ENCODE peak calls at places on chromosomes 6 and 20, in four cellular contexts. Q is astrocyte of the hippocampus, N is cardiac fibroblast, U is omental fat pad. M is an unnamed sample.
A peak's percentile ranks its signal among the peaks of the same experiment; 100 is the strongest.

GRCh38 chr6:3841711-3842565 is 7.2 kb upstream of the FAM50B start:
- DNase-seq in U (no peak), N (peak; percentile 74), Q (peak; percentile 48), M (peak; percentile 87)

GRCh38 chr20:10790013-10790412 is 116.2 kb upstream of the JAG1 start:
- DNase-seq in N (no peak), U (no peak), Q (no peak), M (no peak)

GRCh38 chr20:36179170-36179945 is 24.8 kb downstream of the EPB41L1 start:
- DNase-seq in N (no peak), U (no peak), Q (no peak), M (no peak)

GRCh38 chr20:51800769-51801219 is 1.5 kb downstream of the SALL4 start:
- DNase-seq in Q (peak; percentile 36), U (no peak), N (peak; percentile 5), M (no peak)

GRCh38 chr6:145815351-145815772 is 767 bp upstream of the FBXO30 start:
- DNase-seq in U (no peak), Q (peak; percentile 66), N (peak; percentile 30), M (peak; percentile 35)

GRCh38 chr6:41191569-41191968 is 9.4 kb downstream of the TREML2 start:
- DNase-seq in Q (no peak), U (no peak), N (peak; percentile 50), M (peak; percentile 23)

GRCh38 chr6:32112436-32112980 is 3.4 kb upstream of the TNXB start:
- DNase-seq in Q (no peak), N (peak; percentile 22), U (no peak), M (no peak)

GRCh38 chr20:2596673-2597279 is 55.7 kb upstream of the NOP56 start:
- DNase-seq in N (peak; percentile 52), U (no peak), Q (no peak), M (no peak)

GRCh38 chr6:6870914-6871313 is 236.8 kb upstream of the RREB1 start:
- DNase-seq in N (no peak), U (no peak), Q (no peak), M (no peak)

GRCh38 chr6:35451354-35452185 is 568 bp upstream of the FANCE start:
- DNase-seq in Q (no peak), U (no peak), N (no peak), M (no peak)

GRCh38 chr6:31821301-31822037 is 6.1 kb upstream of the HSPA1B start:
- DNase-seq in Q (peak; percentile 77), N (peak; percentile 36), U (peak; percentile 78), M (peak; percentile 35)

GRCh38 chr6:4225207-4225872 is 90.0 kb upstream of the ECI2 start:
- DNase-seq in Q (no peak), N (no peak), U (no peak), M (no peak)

GRCh38 chr6:157760589-157761330 is 62.3 kb upstream of the SNX9 start:
- DNase-seq in N (peak; percentile 91), Q (peak; percentile 78), U (no peak), M (peak; percentile 65)

GRCh38 chr6:35737413-35738211 is 780 bp downstream of the ARMC12 start:
- DNase-seq in U (no peak), Q (peak; percentile 81), N (peak; percentile 91), M (peak; percentile 87)

GRCh38 chr20:56411759-56412472 is at the start of gene CASS4:
- DNase-seq in N (peak; percentile 72), U (no peak), Q (peak; percentile 47), M (peak; percentile 62)

GRCh38 chr20:2751868-2752630 is 48.4 kb downstream of the CPXM1 start:
- DNase-seq in Q (peak; percentile 42), N (no peak), U (no peak), M (no peak)

GRCh38 chr20:38260378-38261053 is at the start of gene KIAA1755:
- DNase-seq in N (no peak), U (no peak), Q (peak; percentile 57), M (no peak)

GRCh38 chr20:9301129-9302072 is 213.0 kb upstream of the LAMP5 start:
- DNase-seq in Q (peak; percentile 61), N (peak; percentile 69), U (no peak), M (peak; percentile 36)

GRCh38 chr6:6414946-6415345 is 94.5 kb upstream of the F13A1 start:
- DNase-seq in Q (no peak), U (no peak), N (no peak), M (no peak)

GRCh38 chr20:53897884-53898557 is 172.4 kb downstream of the BCAS1 start:
- DNase-seq in N (no peak), U (no peak), Q (no peak), M (no peak)

GRCh38 chr6:72740135-72740534 is 118.3 kb downstream of the KCNQ5 start:
- DNase-seq in U (no peak), N (peak; percentile 39), Q (no peak), M (no peak)

GRCh38 chr20:41632896-41633295 is 14.7 kb upstream of the CHD6 start:
- DNase-seq in N (peak; percentile 85), U (no peak), Q (no peak), M (peak; percentile 62)

GRCh38 chr6:4271761-4272505 is 136.6 kb upstream of the ECI2 start:
- DNase-seq in N (no peak), U (no peak), Q (no peak), M (no peak)

GRCh38 chr20:6828794-6829423 is 61.4 kb downstream of the BMP2 start:
- DNase-seq in N (peak; percentile 79), Q (peak; percentile 74), U (peak; percentile 85), M (peak; percentile 68)

GRCh38 chr6:28424163-28424562 is 19.1 kb downstream of the ZSCAN23 start:
- DNase-seq in N (no peak), Q (no peak), U (no peak), M (no peak)

GRCh38 chr6:36376742-36377141 is 10.7 kb downstream of the ETV7 start:
- DNase-seq in U (no peak), N (no peak), Q (no peak), M (no peak)

GRCh38 chr20:49216991-49217578 is 2.1 kb upstream of the DDX27 start:
- DNase-seq in U (peak; percentile 100), Q (peak; percentile 95), N (peak; percentile 94), M (peak; percentile 79)

GRCh38 chr6:145772846-145773245 is 37.5 kb upstream of the EPM2A start:
- DNase-seq in N (no peak), U (no peak), Q (no peak), M (no peak)

GRCh38 chr20:19757487-19757972 is 528 bp upstream of the RIN2 start:
- DNase-seq in N (peak; percentile 69), Q (peak; percentile 83), U (peak; percentile 33), M (peak; percentile 84)

GRCh38 chr6:133939778-133940667 is 13.0 kb upstream of the TBPL1 start:
- DNase-seq in Q (no peak), N (no peak), U (no peak), M (no peak)

GRCh38 chr6:106163446-106163965 is 77.4 kb downstream of the PRDM1 start:
- DNase-seq in N (peak; percentile 77), U (no peak), Q (peak; percentile 64), M (peak; percentile 65)

GRCh38 chr6:149242883-149243282 is 74.6 kb upstream of the TAB2 start:
- DNase-seq in N (peak; percentile 22), Q (peak; percentile 51), U (no peak), M (no peak)

GRCh38 chr6:88983532-88983931 is 20.1 kb upstream of the RNGTT start:
- DNase-seq in N (peak; percentile 64), U (no peak), Q (peak; percentile 55), M (peak; percentile 32)